ENCODE peak calls at places on chromosomes 4 and X, in five cellular contexts. U, E, P, F and B are unnamed samples.

GRCh38 chr4:47839259-47839658 is 1.4 kb upstream of the CORIN start:
- DNase-seq in U (no peak), E (no peak), P (no peak), F (peak), B (no peak)

GRCh38 chr4:183631577-183632198 is 27.3 kb downstream of the RWDD4 start:
- DNase-seq in U (no peak), E (no peak), P (no peak), F (no peak), B (no peak)

GRCh38 chrX:16585486-16586370 is 64.2 kb upstream of the S100G start:
- DNase-seq in U (no peak), E (no peak), P (no peak), F (no peak), B (no peak)

GRCh38 chr4:150572704-150573504 is 9.0 kb upstream of the MAB21L2 start:
- DNase-seq in U (no peak), E (no peak), P (no peak), F (no peak), B (no peak)

GRCh38 chrX:139831689-139832456 is 101.0 kb downstream of the ATP11C start:
- DNase-seq in U (peak), E (peak), P (no peak), F (peak), B (peak)

GRCh38 chrX:134388161-134389109 is 71.5 kb upstream of the HPRT1 start:
- DNase-seq in U (no peak), E (no peak), P (no peak), F (no peak), B (no peak)

GRCh38 chr4:101020956-101021355 is 326.4 kb downstream of the PPP3CA start:
- DNase-seq in U (no peak), E (no peak), P (no peak), F (no peak), B (peak)

GRCh38 chrX:20427173-20427770 is 160.6 kb upstream of the RPS6KA3 start:
- DNase-seq in U (no peak), E (no peak), P (no peak), F (no peak), B (no peak)

GRCh38 chr4:188658958-188659522 is 519.8 kb downstream of the TRIML1 start:
- DNase-seq in U (no peak), E (no peak), P (no peak), F (no peak), B (no peak)

GRCh38 chrX:130091976-130092522 is 18.2 kb downstream of the ELF4 start:
- DNase-seq in U (no peak), E (no peak), P (no peak), F (peak), B (no peak)

GRCh38 chr4:105002278-105002677 is 144.4 kb upstream of the TET2 start:
- DNase-seq in U (no peak), E (peak), P (no peak), F (no peak), B (no peak)

GRCh38 chrX:129979207-129979920 is 3.1 kb upstream of the BCORL1 start:
- DNase-seq in U (no peak), E (peak), P (no peak), F (no peak), B (no peak)

GRCh38 chr4:126851391-126851790 is 781.4 kb upstream of the INTU start:
- DNase-seq in U (no peak), E (no peak), P (no peak), F (no peak), B (peak)

GRCh38 chr4:33465565-33465964 is 2745.4 kb downstream of the PCDH7 start:
- DNase-seq in U (no peak), E (no peak), P (no peak), F (no peak), B (no peak)